ENCODE peak calls at places on chromosomes 13 and 19, in six cellular contexts. S, B, M, U, E and X are unnamed samples.

GRCh38 chr13:76016799-76017198 is 380.7 kb downstream of the LMO7 start:
- DNase-seq in S (no peak), B (peak; percentile 8), M (peak; percentile 23), U (no peak), E (peak; percentile 89), X (peak; percentile 55)

GRCh38 chr19:21322528-21322927 is 6.7 kb downstream of the ZNF708 start:
- DNase-seq in S (no peak), B (no peak), M (no peak), U (no peak), E (no peak), X (no peak)

GRCh38 chr19:46571495-46571894 is 29.6 kb upstream of the CALM3 start:
- DNase-seq in S (peak; percentile 36), B (no peak), M (no peak), U (peak; percentile 44), E (peak; percentile 49), X (peak; percentile 85)

GRCh38 chr19:6590458-6591319 is at the start of gene CD70:
- DNase-seq in S (no peak), B (peak; percentile 44), M (no peak), U (no peak), E (no peak), X (peak; percentile 89)

GRCh38 chr13:103908274-103908673 is 842.1 kb upstream of the SLC10A2 start:
- DNase-seq in S (no peak), B (no peak), M (no peak), U (no peak), E (no peak), X (no peak)

GRCh38 chr13:97125051-97125809 is 96.9 kb upstream of the MBNL2 start:
- DNase-seq in S (peak; percentile 92), B (no peak), M (peak; percentile 74), U (no peak), E (no peak), X (no peak)

GRCh38 chr19:43527860-43528622 is 1.0 kb upstream of the ETHE1 start:
- DNase-seq in S (peak; percentile 37), B (no peak), M (no peak), U (no peak), E (peak; percentile 21), X (no peak)

GRCh38 chr19:31506102-31506501 is 156.9 kb upstream of the TSHZ3 start:
- DNase-seq in S (no peak), B (no peak), M (no peak), U (no peak), E (no peak), X (no peak)

GRCh38 chr19:39676004-39676403 is 20.3 kb downstream of the LGALS16 start:
- DNase-seq in S (no peak), B (no peak), M (no peak), U (no peak), E (no peak), X (no peak)

GRCh38 chr13:65292488-65292901 is 1937.6 kb downstream of the PCDH9 start:
- DNase-seq in S (peak; percentile 79), B (no peak), M (peak; percentile 86), U (peak; percentile 3), E (peak; percentile 3), X (peak; percentile 28)

GRCh38 chr13:35500071-35500595 is 23.6 kb upstream of the MAB21L1 start:
- DNase-seq in S (no peak), B (peak; percentile 77), M (no peak), U (no peak), E (no peak), X (no peak)

GRCh38 chr13:86870388-86870966 is 800.7 kb upstream of the SLITRK5 start:
- DNase-seq in S (peak; percentile 27), B (no peak), M (peak; percentile 43), U (no peak), E (peak; percentile 51), X (no peak)

GRCh38 chr19:29672933-29673336 is 7.7 kb downstream of the PLEKHF1 start:
- DNase-seq in S (no peak), B (no peak), M (no peak), U (no peak), E (no peak), X (no peak)

GRCh38 chr19:16168465-16169081 is 4.8 kb downstream of the CIB3 start:
- DNase-seq in S (peak; percentile 7), B (no peak), M (peak; percentile 50), U (no peak), E (no peak), X (no peak)

GRCh38 chr19:6060600-6061391 is 49.5 kb downstream of the RFX2 start:
- DNase-seq in S (no peak), B (no peak), M (peak; percentile 16), U (no peak), E (peak; percentile 63), X (peak; percentile 55)

GRCh38 chr19:5627395-5627904 is 4.6 kb downstream of the SAFB start:
- DNase-seq in S (peak; percentile 47), B (no peak), M (peak; percentile 72), U (no peak), E (peak; percentile 42), X (peak; percentile 31)

GRCh38 chr13:61797397-61797796 is 381.7 kb upstream of the PCDH20 start:
- DNase-seq in S (no peak), B (no peak), M (no peak), U (no peak), E (no peak), X (no peak)

GRCh38 chr19:13031917-13032623 is 36.8 kb downstream of the NFIX start:
- DNase-seq in S (no peak), B (no peak), M (peak; percentile 58), U (no peak), E (no peak), X (no peak)

GRCh38 chr13:28313579-28313978 is 175.2 kb downstream of the PAN3 start:
- DNase-seq in S (peak; percentile 36), B (no peak), M (peak; percentile 57), U (no peak), E (peak; percentile 24), X (no peak)

GRCh38 chr13:73036566-73036965 is 22.2 kb upstream of the KLF5 start:
- DNase-seq in S (no peak), B (no peak), M (no peak), U (no peak), E (no peak), X (no peak)

GRCh38 chr13:30580852-30581502 is 36.7 kb upstream of the USPL1 start:
- DNase-seq in S (peak; percentile 14), B (no peak), M (no peak), U (no peak), E (no peak), X (no peak)

GRCh38 chr13:79392882-79393563 is 13.0 kb downstream of the RBM26 start:
- DNase-seq in S (peak; percentile 70), B (no peak), M (peak; percentile 68), U (no peak), E (no peak), X (no peak)

GRCh38 chr19:30690935-30691505 is 318.8 kb downstream of the ZNF536 start:
- DNase-seq in S (no peak), B (no peak), M (no peak), U (no peak), E (no peak), X (peak; percentile 39)

GRCh38 chr19:11239377-11240000 is at the start of gene ANGPTL8:
- DNase-seq in S (no peak), B (no peak), M (no peak), U (no peak), E (no peak), X (no peak)

GRCh38 chr19:11237321-11237720 is 2.1 kb upstream of the ANGPTL8 start:
- DNase-seq in S (no peak), B (no peak), M (no peak), U (no peak), E (no peak), X (no peak)

GRCh38 chr19:11238041-11238440 is 1.4 kb upstream of the ANGPTL8 start:
- DNase-seq in S (no peak), B (no peak), M (no peak), U (no peak), E (no peak), X (no peak)

GRCh38 chr19:11240008-11240444 is 607 bp downstream of the ANGPTL8 start:
- DNase-seq in S (no peak), B (no peak), M (no peak), U (no peak), E (no peak), X (no peak)

GRCh38 chr19:11238781-11239376 is 540 bp upstream of the ANGPTL8 start:
- DNase-seq in S (no peak), B (no peak), M (no peak), U (no peak), E (no peak), X (no peak)
- H3K14ac ChIP-seq in S (no peak overlapping the region), B (no peak overlapping the region), M (no peak overlapping the region), U (no peak overlapping the region), E (no peak overlapping the region), X (no peak overlapping the region)

GRCh38 chr19:18309525-18310064 is 13.3 kb downstream of the LSM4 start:
- DNase-seq in S (no peak), B (no peak), M (no peak), U (no peak), E (no peak), X (no peak)

GRCh38 chr19:18308948-18309325 is 13.9 kb downstream of the LSM4 start:
- DNase-seq in S (no peak), B (no peak), M (no peak), U (no peak), E (no peak), X (no peak)

GRCh38 chr19:18306903-18307681 is 15.8 kb downstream of the LSM4 start:
- DNase-seq in S (no peak), B (no peak), M (no peak), U (no peak), E (no peak), X (no peak)

GRCh38 chr19:18306209-18306902 is 16.5 kb downstream of the LSM4 start:
- DNase-seq in S (no peak), B (no peak), M (no peak), U (no peak), E (no peak), X (no peak)

GRCh38 chr19:18308051-18308947 is 14.6 kb downstream of the LSM4 start:
- DNase-seq in S (no peak), B (no peak), M (no peak), U (no peak), E (no peak), X (no peak)
- H3K4me1 ChIP-seq in S (peaks cover 26% of the 10 kb centered on the region), B (peaks cover 17% of the 10 kb centered on the region), M (peaks cover 21% of the 10 kb centered on the region), U (peaks cover 24% of the 10 kb centered on the region), E (peaks cover 13% of the 10 kb centered on the region), X (peaks cover 3% of the 10 kb centered on the region)

GRCh38 chr13:40187836-40188591 is 478.4 kb downstream of the FOXO1 start:
- DNase-seq in S (no peak), B (no peak), M (no peak), U (no peak), E (no peak), X (peak; percentile 38)
- H3K18ac ChIP-seq in S (no peak overlapping the region), B (peak overlapping the region; percentile 94), M (no peak overlapping the region), U (peak overlapping the region; percentile 28), E (no peak overlapping the region), X (no peak overlapping the region)

GRCh38 chr13:98309569-98310335 is 132.7 kb upstream of the RNF113B start:
- DNase-seq in S (no peak), B (no peak), M (no peak), U (no peak), E (no peak), X (no peak)

GRCh38 chr13:98307744-98308524 is 130.9 kb upstream of the RNF113B start:
- DNase-seq in S (peak; percentile 94), B (no peak), M (peak; percentile 88), U (no peak), E (no peak), X (no peak)

GRCh38 chr13:98310485-98311199 is 133.6 kb upstream of the RNF113B start:
- DNase-seq in S (no peak), B (no peak), M (no peak), U (no peak), E (no peak), X (no peak)

GRCh38 chr13:98307392-98307743 is 130.3 kb upstream of the RNF113B start:
- DNase-seq in S (peak; percentile 92), B (no peak), M (no peak), U (no peak), E (no peak), X (no peak)

GRCh38 chr13:98308525-98308911 is 131.4 kb upstream of the RNF113B start:
- DNase-seq in S (no peak), B (no peak), M (no peak), U (no peak), E (no peak), X (no peak)
- H3K14ac ChIP-seq in S (no peak overlapping the region), B (no peak overlapping the region), M (peak overlapping the region; percentile 92), U (no peak overlapping the region), E (no peak overlapping the region), X (no peak overlapping the region)